ENCODE peak calls at places on chromosomes 11 and 22, in six cellular contexts. One of them, this sample, is unnamed.

GRCh38 chr11:115930886-115931537 is 426.8 kb upstream of the CADM1 start:
- DNase-seq in SHP77: no peak
- DNase-seq in cardiac septum: no peak
- DNase-seq in activated CD4-positive, CD25-positive, alpha-beta regulatory T cell: no peak
- DNase-seq in effector CD4-positive, alpha-beta T cell: no peak
- DNase-seq in fibroblast of the conjunctiva: no peak
- DNase-seq in this sample: no peak

GRCh38 chr22:27086080-27086479 is 428.7 kb downstream of the MIAT start:
- DNase-seq in fibroblast of the conjunctiva: no peak
- DNase-seq in activated CD4-positive, CD25-positive, alpha-beta regulatory T cell: no peak
- DNase-seq in cardiac septum: no peak
- DNase-seq in effector CD4-positive, alpha-beta T cell: no peak
- DNase-seq in SHP77: no peak
- DNase-seq in this sample: no peak

GRCh38 chr11:61959026-61959608 is 8.3 kb downstream of the FTH1 start:
- DNase-seq in activated CD4-positive, CD25-positive, alpha-beta regulatory T cell: no peak
- DNase-seq in cardiac septum: no peak
- DNase-seq in SHP77: no peak
- DNase-seq in effector CD4-positive, alpha-beta T cell: no peak
- DNase-seq in fibroblast of the conjunctiva: no peak
- DNase-seq in this sample: no peak

GRCh38 chr11:33376331-33377099 is 119.3 kb downstream of the HIPK3 start:
- DNase-seq in cardiac septum: no peak
- DNase-seq in activated CD4-positive, CD25-positive, alpha-beta regulatory T cell: no peak
- DNase-seq in SHP77: no peak
- DNase-seq in effector CD4-positive, alpha-beta T cell: no peak
- DNase-seq in fibroblast of the conjunctiva: no peak
- DNase-seq in this sample: no peak

GRCh38 chr22:35102663-35103062 is 36.7 kb downstream of the ISX start:
- DNase-seq in activated CD4-positive, CD25-positive, alpha-beta regulatory T cell: no peak
- DNase-seq in cardiac septum: no peak
- DNase-seq in SHP77: no peak
- DNase-seq in effector CD4-positive, alpha-beta T cell: no peak
- DNase-seq in fibroblast of the conjunctiva: no peak
- DNase-seq in this sample: no peak

GRCh38 chr22:42926034-42926433 is 69.0 kb upstream of the ARFGAP3 start:
- DNase-seq in effector CD4-positive, alpha-beta T cell: no peak
- DNase-seq in activated CD4-positive, CD25-positive, alpha-beta regulatory T cell: no peak
- DNase-seq in cardiac septum: no peak
- DNase-seq in fibroblast of the conjunctiva: no peak
- DNase-seq in SHP77: no peak
- DNase-seq in this sample: no peak

GRCh38 chr22:19832476-19833108 is 22.1 kb downstream of the GNB1L start:
- DNase-seq in SHP77: no peak
- DNase-seq in activated CD4-positive, CD25-positive, alpha-beta regulatory T cell: no peak
- DNase-seq in fibroblast of the conjunctiva: no peak
- DNase-seq in cardiac septum: no peak
- DNase-seq in effector CD4-positive, alpha-beta T cell: no peak
- DNase-seq in this sample: no peak

GRCh38 chr11:42239102-42239501 is 779.6 kb upstream of the LRRC4C start:
- DNase-seq in activated CD4-positive, CD25-positive, alpha-beta regulatory T cell: no peak
- DNase-seq in SHP77: no peak
- DNase-seq in effector CD4-positive, alpha-beta T cell: no peak
- DNase-seq in cardiac septum: no peak
- DNase-seq in fibroblast of the conjunctiva: peak
- DNase-seq in this sample: no peak

GRCh38 chr11:116792144-116792868 is 627 bp upstream of the APOA5 start:
- DNase-seq in cardiac septum: no peak
- DNase-seq in fibroblast of the conjunctiva: no peak
- DNase-seq in effector CD4-positive, alpha-beta T cell: no peak
- DNase-seq in activated CD4-positive, CD25-positive, alpha-beta regulatory T cell: no peak
- DNase-seq in SHP77: no peak
- DNase-seq in this sample: no peak

GRCh38 chr22:23557036-23557435 is 23.1 kb downstream of the IGLL1 start:
- DNase-seq in SHP77: no peak
- DNase-seq in effector CD4-positive, alpha-beta T cell: no peak
- DNase-seq in cardiac septum: no peak
- DNase-seq in activated CD4-positive, CD25-positive, alpha-beta regulatory T cell: no peak
- DNase-seq in fibroblast of the conjunctiva: no peak
- DNase-seq in this sample: no peak

GRCh38 chr11:117458275-117459120 is 130.8 kb downstream of the CEP164 start:
- DNase-seq in cardiac septum: no peak
- DNase-seq in fibroblast of the conjunctiva: no peak
- DNase-seq in effector CD4-positive, alpha-beta T cell: no peak
- DNase-seq in SHP77: peak
- DNase-seq in activated CD4-positive, CD25-positive, alpha-beta regulatory T cell: no peak
- DNase-seq in this sample: no peak

GRCh38 chr22:50148991-50149721 is 21.4 kb upstream of the PANX2 start:
- DNase-seq in effector CD4-positive, alpha-beta T cell: peak
- DNase-seq in cardiac septum: peak
- DNase-seq in activated CD4-positive, CD25-positive, alpha-beta regulatory T cell: peak
- DNase-seq in SHP77: peak
- DNase-seq in fibroblast of the conjunctiva: peak
- DNase-seq in this sample: peak

GRCh38 chr11:68617925-68618809 is 66.2 kb upstream of the GAL start:
- DNase-seq in fibroblast of the conjunctiva: no peak
- DNase-seq in cardiac septum: no peak
- DNase-seq in activated CD4-positive, CD25-positive, alpha-beta regulatory T cell: no peak
- DNase-seq in SHP77: no peak
- DNase-seq in effector CD4-positive, alpha-beta T cell: no peak
- DNase-seq in this sample: no peak

GRCh38 chr11:83819936-83820549 is 533.9 kb upstream of the CCDC90B start:
- DNase-seq in SHP77: peak
- DNase-seq in effector CD4-positive, alpha-beta T cell: no peak
- DNase-seq in cardiac septum: no peak
- DNase-seq in activated CD4-positive, CD25-positive, alpha-beta regulatory T cell: no peak
- DNase-seq in fibroblast of the conjunctiva: peak
- DNase-seq in this sample: no peak

GRCh38 chr11:59247535-59248227 is 35.0 kb upstream of the MPEG1 start:
- DNase-seq in cardiac septum: no peak
- DNase-seq in activated CD4-positive, CD25-positive, alpha-beta regulatory T cell: no peak
- DNase-seq in fibroblast of the conjunctiva: peak
- DNase-seq in effector CD4-positive, alpha-beta T cell: no peak
- DNase-seq in SHP77: no peak
- DNase-seq in this sample: no peak

GRCh38 chr22:46038174-46038487 is 61.2 kb upstream of the WNT7B start:
- DNase-seq in cardiac septum: no peak
- DNase-seq in activated CD4-positive, CD25-positive, alpha-beta regulatory T cell: no peak
- DNase-seq in effector CD4-positive, alpha-beta T cell: no peak
- DNase-seq in SHP77: no peak
- DNase-seq in fibroblast of the conjunctiva: no peak
- DNase-seq in this sample: no peak

GRCh38 chr11:130633466-130633865 is 185.0 kb downstream of the ADAMTS15 start:
- DNase-seq in activated CD4-positive, CD25-positive, alpha-beta regulatory T cell: no peak
- DNase-seq in cardiac septum: no peak
- DNase-seq in fibroblast of the conjunctiva: no peak
- DNase-seq in SHP77: peak
- DNase-seq in effector CD4-positive, alpha-beta T cell: no peak
- DNase-seq in this sample: no peak

This sample was measured in DMS 273 treated with DMSO at 0.1 percent for 48 hours.